ENCODE peak calls at places on chromosomes 12 and 14, in ten cellular contexts. One of them, this sample, is unnamed.

GRCh38 chr12:41943671-41944070 is 201.0 kb downstream of the GXYLT1 start:
- DNase-seq in stomach: peak; percentile 80
- DNase-seq in ovary: no peak
- DNase-seq in IMR-90: no peak
- DNase-seq in GM12892: no peak
- DNase-seq in heart left ventricle: no peak
- DNase-seq in lower leg skin: no peak
- DNase-seq in right lobe of liver: no peak
- DNase-seq in tibial nerve: no peak
- DNase-seq in HCT116: no peak
- DNase-seq in this sample: no peak

GRCh38 chr14:91889477-91890211 is 22.3 kb upstream of the TC2N start:
- DNase-seq in stomach: peak; percentile 88
- DNase-seq in ovary: peak; percentile 33
- DNase-seq in IMR-90: no peak
- DNase-seq in GM12892: no peak
- DNase-seq in heart left ventricle: no peak
- DNase-seq in lower leg skin: no peak
- DNase-seq in right lobe of liver: peak; percentile 82
- DNase-seq in tibial nerve: no peak
- DNase-seq in HCT116: no peak
- DNase-seq in this sample: no peak

GRCh38 chr12:49105504-49106120 is 5.0 kb downstream of the LMBR1L start:
- DNase-seq in stomach: no peak
- DNase-seq in ovary: no peak
- DNase-seq in IMR-90: no peak
- DNase-seq in GM12892: no peak
- DNase-seq in heart left ventricle: peak; percentile 76
- DNase-seq in lower leg skin: no peak
- DNase-seq in right lobe of liver: no peak
- DNase-seq in tibial nerve: no peak
- DNase-seq in HCT116: no peak
- DNase-seq in this sample: no peak

GRCh38 chr14:77181603-77182437 is at the start of gene TMEM63C:
- DNase-seq in stomach: peak; percentile 52
- DNase-seq in ovary: no peak
- DNase-seq in IMR-90: no peak
- DNase-seq in GM12892: peak; percentile 53
- DNase-seq in heart left ventricle: no peak
- DNase-seq in lower leg skin: no peak
- DNase-seq in right lobe of liver: peak; percentile 35
- DNase-seq in tibial nerve: no peak
- DNase-seq in HCT116: peak; percentile 93
- DNase-seq in this sample: peak; percentile 84

GRCh38 chr14:104337381-104337780 is 199.0 kb downstream of the KIF26A start:
- DNase-seq in stomach: peak; percentile 11
- DNase-seq in ovary: no peak
- DNase-seq in IMR-90: no peak
- DNase-seq in GM12892: no peak
- DNase-seq in heart left ventricle: no peak
- DNase-seq in lower leg skin: no peak
- DNase-seq in right lobe of liver: no peak
- DNase-seq in tibial nerve: no peak
- DNase-seq in HCT116: no peak
- DNase-seq in this sample: no peak

GRCh38 chr12:5428332-5429221 is 3.3 kb upstream of the NTF3 start:
- DNase-seq in stomach: no peak
- DNase-seq in ovary: no peak
- DNase-seq in IMR-90: peak; percentile 75
- DNase-seq in GM12892: no peak
- DNase-seq in heart left ventricle: no peak
- DNase-seq in lower leg skin: no peak
- DNase-seq in right lobe of liver: no peak
- DNase-seq in tibial nerve: no peak
- DNase-seq in HCT116: no peak
- DNase-seq in this sample: no peak

GRCh38 chr12:119444462-119445044 is 110.0 kb downstream of the CCDC60 start:
- DNase-seq in stomach: peak; percentile 38
- DNase-seq in ovary: no peak
- DNase-seq in IMR-90: no peak
- DNase-seq in GM12892: peak; percentile 19
- DNase-seq in heart left ventricle: peak; percentile 32
- DNase-seq in lower leg skin: peak; percentile 12
- DNase-seq in right lobe of liver: peak; percentile 27
- DNase-seq in tibial nerve: no peak
- DNase-seq in HCT116: peak; percentile 85
- DNase-seq in this sample: no peak

GRCh38 chr12:82686223-82687019 is at the start of gene TMTC2:
- DNase-seq in stomach: peak; percentile 95
- DNase-seq in ovary: peak; percentile 91
- DNase-seq in IMR-90: peak; percentile 82
- DNase-seq in GM12892: peak; percentile 80
- DNase-seq in heart left ventricle: peak; percentile 92
- DNase-seq in lower leg skin: peak; percentile 90
- DNase-seq in right lobe of liver: peak; percentile 96
- DNase-seq in tibial nerve: peak; percentile 90
- DNase-seq in HCT116: peak; percentile 76
- DNase-seq in this sample: peak; percentile 97

GRCh38 chr12:118979763-118980406 is 1.5 kb upstream of the SRRM4 start:
- DNase-seq in stomach: peak; percentile 46
- DNase-seq in ovary: no peak
- DNase-seq in IMR-90: peak; percentile 24
- DNase-seq in GM12892: peak; percentile 31
- DNase-seq in heart left ventricle: peak; percentile 32
- DNase-seq in lower leg skin: no peak
- DNase-seq in right lobe of liver: peak; percentile 31
- DNase-seq in tibial nerve: no peak
- DNase-seq in HCT116: peak; percentile 42
- DNase-seq in this sample: no peak

GRCh38 chr12:51970904-51971646 is 19.6 kb downstream of the ACVR1B start:
- DNase-seq in stomach: no peak
- DNase-seq in ovary: no peak
- DNase-seq in IMR-90: peak; percentile 80
- DNase-seq in GM12892: no peak
- DNase-seq in heart left ventricle: no peak
- DNase-seq in lower leg skin: no peak
- DNase-seq in right lobe of liver: no peak
- DNase-seq in tibial nerve: no peak
- DNase-seq in HCT116: no peak
- DNase-seq in this sample: no peak

GRCh38 chr12:49959570-49960473 is 1.9 kb upstream of the AQP5 start:
- DNase-seq in stomach: peak; percentile 83
- DNase-seq in ovary: no peak
- DNase-seq in IMR-90: no peak
- DNase-seq in GM12892: no peak
- DNase-seq in heart left ventricle: peak; percentile 21
- DNase-seq in lower leg skin: no peak
- DNase-seq in right lobe of liver: no peak
- DNase-seq in tibial nerve: no peak
- DNase-seq in HCT116: peak; percentile 50
- DNase-seq in this sample: no peak

GRCh38 chr12:112664569-112664968 is 127.0 kb upstream of the RPH3A start:
- DNase-seq in stomach: no peak
- DNase-seq in ovary: no peak
- DNase-seq in IMR-90: no peak
- DNase-seq in GM12892: no peak
- DNase-seq in heart left ventricle: no peak
- DNase-seq in lower leg skin: no peak
- DNase-seq in right lobe of liver: no peak
- DNase-seq in tibial nerve: no peak
- DNase-seq in HCT116: no peak
- DNase-seq in this sample: no peak

GRCh38 chr14:49497267-49497666 is 88.9 kb downstream of the RPS29 start:
- DNase-seq in stomach: no peak
- DNase-seq in ovary: no peak
- DNase-seq in IMR-90: no peak
- DNase-seq in GM12892: no peak
- DNase-seq in heart left ventricle: no peak
- DNase-seq in lower leg skin: no peak
- DNase-seq in right lobe of liver: no peak
- DNase-seq in tibial nerve: no peak
- DNase-seq in HCT116: no peak
- DNase-seq in this sample: no peak

GRCh38 chr14:49492151-49492550 is 94.0 kb downstream of the RPS29 start:
- DNase-seq in stomach: no peak
- DNase-seq in ovary: no peak
- DNase-seq in IMR-90: no peak
- DNase-seq in GM12892: no peak
- DNase-seq in heart left ventricle: no peak
- DNase-seq in lower leg skin: no peak
- DNase-seq in right lobe of liver: peak; percentile 25
- DNase-seq in tibial nerve: no peak
- DNase-seq in HCT116: no peak
- DNase-seq in this sample: no peak

GRCh38 chr14:49497725-49498348 is 88.3 kb downstream of the RPS29 start:
- DNase-seq in stomach: no peak
- DNase-seq in ovary: no peak
- DNase-seq in IMR-90: peak; percentile 74
- DNase-seq in GM12892: no peak
- DNase-seq in heart left ventricle: no peak
- DNase-seq in lower leg skin: no peak
- DNase-seq in right lobe of liver: no peak
- DNase-seq in tibial nerve: peak; percentile 9
- DNase-seq in HCT116: peak; percentile 72
- DNase-seq in this sample: no peak
- TF ChIP-seq POLR2A in stomach: no peak
- TF ChIP-seq POLR2A in ovary: no peak
- TF ChIP-seq POLR2A in IMR-90: no peak
- TF ChIP-seq POLR2A in GM12892: no peak
- TF ChIP-seq POLR2A in heart left ventricle: no peak
- TF ChIP-seq POLR2A in lower leg skin: no peak
- TF ChIP-seq POLR2A in right lobe of liver: no peak
- TF ChIP-seq POLR2A in tibial nerve: no peak
- TF ChIP-seq POLR2A in HCT116: no peak
- TF ChIP-seq POLR2A in this sample: no peak

GRCh38 chr12:121228919-121229650 is 19.2 kb downstream of the P2RX4 start:
- DNase-seq in stomach: no peak
- DNase-seq in ovary: no peak
- DNase-seq in IMR-90: no peak
- DNase-seq in GM12892: no peak
- DNase-seq in heart left ventricle: no peak
- DNase-seq in lower leg skin: no peak
- DNase-seq in right lobe of liver: no peak
- DNase-seq in tibial nerve: no peak
- DNase-seq in HCT116: no peak
- DNase-seq in this sample: no peak

GRCh38 chr12:121230538-121230907 is 20.6 kb downstream of the P2RX4 start:
- DNase-seq in stomach: no peak
- DNase-seq in ovary: no peak
- DNase-seq in IMR-90: no peak
- DNase-seq in GM12892: no peak
- DNase-seq in heart left ventricle: no peak
- DNase-seq in lower leg skin: no peak
- DNase-seq in right lobe of liver: no peak
- DNase-seq in tibial nerve: no peak
- DNase-seq in HCT116: no peak
- DNase-seq in this sample: peak; percentile 62

GRCh38 chr12:121226399-121226798 is 16.5 kb downstream of the P2RX4 start:
- DNase-seq in stomach: no peak
- DNase-seq in ovary: no peak
- DNase-seq in IMR-90: no peak
- DNase-seq in GM12892: no peak
- DNase-seq in heart left ventricle: no peak
- DNase-seq in lower leg skin: no peak
- DNase-seq in right lobe of liver: no peak
- DNase-seq in tibial nerve: no peak
- DNase-seq in HCT116: no peak
- DNase-seq in this sample: no peak

GRCh38 chr12:121224591-121224990 is 14.7 kb downstream of the P2RX4 start:
- DNase-seq in stomach: no peak
- DNase-seq in ovary: peak; percentile 66
- DNase-seq in IMR-90: no peak
- DNase-seq in GM12892: no peak
- DNase-seq in heart left ventricle: no peak
- DNase-seq in lower leg skin: no peak
- DNase-seq in right lobe of liver: no peak
- DNase-seq in tibial nerve: no peak
- DNase-seq in HCT116: no peak
- DNase-seq in this sample: no peak

DNA sequence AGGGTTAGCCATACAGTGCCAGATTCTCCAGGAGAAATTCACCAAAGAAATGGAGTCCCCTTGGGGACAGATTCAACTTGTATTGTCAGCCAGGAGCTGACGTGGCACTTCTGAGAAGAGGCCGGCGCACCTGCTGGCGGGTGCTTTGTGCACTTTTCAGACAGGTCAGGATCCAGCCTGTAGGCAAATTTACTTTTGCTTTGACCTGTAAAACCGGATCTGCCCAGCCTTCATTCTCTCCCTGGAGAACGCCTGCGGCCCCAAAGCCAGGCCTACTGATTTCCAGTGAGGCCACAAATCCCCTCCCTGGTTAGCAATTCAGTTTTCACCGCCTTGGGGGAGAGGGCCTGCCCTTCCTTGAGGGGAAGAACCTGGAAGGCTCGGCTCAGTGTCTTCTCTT is 17.4 kb downstream of the P2RX4 start:
- DNase-seq in stomach: peak; percentile 90
- DNase-seq in ovary: no peak
- DNase-seq in IMR-90: no peak
- DNase-seq in GM12892: no peak
- DNase-seq in heart left ventricle: no peak
- DNase-seq in lower leg skin: no peak
- DNase-seq in right lobe of liver: peak; percentile 76
- DNase-seq in tibial nerve: no peak
- DNase-seq in HCT116: no peak
- DNase-seq in this sample: peak; percentile 77
- TF ChIP-seq POLR2A in stomach: no peak
- TF ChIP-seq POLR2A in ovary: no peak
- TF ChIP-seq POLR2A in IMR-90: no peak
- TF ChIP-seq POLR2A in GM12892: no peak
- TF ChIP-seq POLR2A in heart left ventricle: no peak
- TF ChIP-seq POLR2A in lower leg skin: no peak
- TF ChIP-seq POLR2A in right lobe of liver: no peak
- TF ChIP-seq POLR2A in tibial nerve: no peak
- TF ChIP-seq POLR2A in HCT116: no peak
- TF ChIP-seq POLR2A in this sample: no peak

DNA sequence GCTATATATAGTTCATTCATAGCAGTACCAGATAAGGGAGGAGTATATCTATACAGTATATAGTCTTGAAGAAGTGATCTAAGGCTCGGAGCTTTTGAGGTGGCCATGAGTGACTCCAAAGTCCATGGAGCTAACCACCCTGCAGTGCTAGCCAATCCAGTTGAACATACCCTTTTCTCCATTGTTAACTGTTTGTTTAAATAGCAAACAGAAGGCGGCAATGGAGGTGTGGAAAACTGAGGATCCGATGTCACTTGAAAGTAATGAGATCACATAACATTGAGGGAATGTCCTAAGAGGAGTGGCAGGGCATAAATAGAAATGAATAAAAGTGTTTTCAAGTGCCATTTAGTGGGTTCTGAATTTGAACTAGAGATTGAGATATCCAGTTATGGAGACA is 12.4 kb upstream of the SNAPC1 start:
- DNase-seq in stomach: no peak
- DNase-seq in ovary: no peak
- DNase-seq in IMR-90: no peak
- DNase-seq in GM12892: no peak
- DNase-seq in heart left ventricle: no peak
- DNase-seq in lower leg skin: no peak
- DNase-seq in right lobe of liver: no peak
- DNase-seq in tibial nerve: no peak
- DNase-seq in HCT116: no peak
- DNase-seq in this sample: no peak
- TF ChIP-seq POLR2A in stomach: no peak
- TF ChIP-seq POLR2A in ovary: no peak
- TF ChIP-seq POLR2A in IMR-90: no peak
- TF ChIP-seq POLR2A in GM12892: no peak
- TF ChIP-seq POLR2A in heart left ventricle: no peak
- TF ChIP-seq POLR2A in lower leg skin: no peak
- TF ChIP-seq POLR2A in right lobe of liver: no peak
- TF ChIP-seq POLR2A in tibial nerve: no peak
- TF ChIP-seq POLR2A in HCT116: no peak
- TF ChIP-seq POLR2A in this sample: no peak

GRCh38 chr12:66055837-66056319 is 74.7 kb downstream of the LLPH start:
- DNase-seq in stomach: no peak
- DNase-seq in ovary: no peak
- DNase-seq in IMR-90: no peak
- DNase-seq in GM12892: peak; percentile 11
- DNase-seq in heart left ventricle: no peak
- DNase-seq in lower leg skin: no peak
- DNase-seq in right lobe of liver: no peak
- DNase-seq in tibial nerve: no peak
- DNase-seq in HCT116: no peak
- DNase-seq in this sample: no peak
- TF ChIP-seq POLR2A in stomach: no peak
- TF ChIP-seq POLR2A in ovary: no peak
- TF ChIP-seq POLR2A in IMR-90: no peak
- TF ChIP-seq POLR2A in GM12892: no peak
- TF ChIP-seq POLR2A in heart left ventricle: no peak
- TF ChIP-seq POLR2A in lower leg skin: no peak
- TF ChIP-seq POLR2A in right lobe of liver: no peak
- TF ChIP-seq POLR2A in tibial nerve: no peak
- TF ChIP-seq POLR2A in HCT116: no peak
- TF ChIP-seq POLR2A in this sample: no peak